ENCODE peak calls at places on chromosome 20, in six cellular contexts. B, F, V, S, H and E are unnamed samples.

GRCh38 chr20:46933150-46933549 is 38.5 kb downstream of the EYA2 start:
- DNase-seq in B (no peak), F (no peak), V (no peak), S (no peak), H (no peak), E (no peak)

GRCh38 chr20:10218536-10219451 is at the start of gene SNAP25:
- DNase-seq in B (peak), F (peak), V (no peak), S (no peak), H (no peak), E (peak)

GRCh38 chr20:24768226-24768625 is 180.8 kb upstream of the CST7 start:
- DNase-seq in B (no peak), F (peak), V (no peak), S (no peak), H (no peak), E (no peak)

GRCh38 chr20:21656299-21657067 is 49.0 kb upstream of the PAX1 start:
- DNase-seq in B (no peak), F (peak), V (no peak), S (no peak), H (no peak), E (no peak)

GRCh38 chr20:62427172-62428007 is at the start of gene RBBP8NL:
- DNase-seq in B (peak), F (no peak), V (no peak), S (no peak), H (no peak), E (peak)

GRCh38 chr20:63942250-63943006 is 13.8 kb downstream of the UCKL1 start:
- DNase-seq in B (peak), F (peak), V (peak), S (no peak), H (no peak), E (peak)

GRCh38 chr20:5886788-5887187 is 63.5 kb downstream of the TRMT6 start:
- DNase-seq in B (no peak), F (no peak), V (no peak), S (no peak), H (no peak), E (no peak)

GRCh38 chr20:49630396-49630951 is 62.5 kb upstream of the PTGIS start:
- DNase-seq in B (no peak), F (no peak), V (no peak), S (no peak), H (peak), E (no peak)

GRCh38 chr20:1934578-1935573 is 39.7 kb downstream of the SIRPA start:
- DNase-seq in B (no peak), F (no peak), V (no peak), S (no peak), H (no peak), E (no peak)

GRCh38 chr20:44011251-44011940 is 96.7 kb downstream of the TOX2 start:
- DNase-seq in B (no peak), F (no peak), V (no peak), S (no peak), H (no peak), E (no peak)

GRCh38 chr20:41177636-41178035 is 40.3 kb downstream of the PLCG1 start:
- DNase-seq in B (peak), F (no peak), V (peak), S (no peak), H (no peak), E (no peak)

GRCh38 chr20:7710440-7710839 is 229.8 kb downstream of the HAO1 start:
- DNase-seq in B (no peak), F (no peak), V (no peak), S (no peak), H (no peak), E (no peak)

GRCh38 chr20:63502671-63503172 is 3.8 kb upstream of the EEF1A2 start:
- DNase-seq in B (no peak), F (no peak), V (no peak), S (no peak), H (no peak), E (no peak)

GRCh38 chr20:1505361-1505760 is 14.1 kb upstream of the SIRPB2 start:
- DNase-seq in B (no peak), F (no peak), V (no peak), S (no peak), H (no peak), E (no peak)

GRCh38 chr20:13111249-13111911 is 102.6 kb downstream of the SPTLC3 start:
- DNase-seq in B (no peak), F (no peak), V (no peak), S (peak), H (no peak), E (no peak)

GRCh38 chr20:24773168-24773567 is 175.9 kb upstream of the CST7 start:
- DNase-seq in B (no peak), F (no peak), V (no peak), S (no peak), H (no peak), E (no peak)

GRCh38 chr20:41138527-41139226 is 1.3 kb downstream of the PLCG1 start:
- DNase-seq in B (no peak), F (no peak), V (no peak), S (peak), H (no peak), E (peak)

GRCh38 chr20:57866250-57867106 is 156.7 kb upstream of the PMEPA1 start:
- DNase-seq in B (no peak), F (no peak), V (no peak), S (no peak), H (no peak), E (no peak)

GRCh38 chr20:36890586-36890985 is 14.6 kb downstream of the TLDC2 start:
- DNase-seq in B (no peak), F (no peak), V (no peak), S (no peak), H (no peak), E (no peak)

GRCh38 chr20:36744764-36745191 is 1.1 kb downstream of the NDRG3 start:
- DNase-seq in B (no peak), F (peak), V (no peak), S (no peak), H (no peak), E (peak)

GRCh38 chr20:33674294-33675126 is at the start of gene NECAB3:
- DNase-seq in B (peak), F (peak), V (no peak), S (peak), H (no peak), E (peak)

GRCh38 chr20:8930691-8931090 is 138.2 kb upstream of the PLCB4 start:
- DNase-seq in B (no peak), F (no peak), V (no peak), S (no peak), H (no peak), E (no peak)

GRCh38 chr20:31260326-31260932 is 3.0 kb downstream of the DEFB115 start:
- DNase-seq in B (no peak), F (peak), V (no peak), S (peak), H (no peak), E (peak)

GRCh38 chr20:61285152-61285645 is 33.1 kb downstream of the CDH4 start:
- DNase-seq in B (no peak), F (no peak), V (no peak), S (no peak), H (no peak), E (no peak)

GRCh38 chr20:8019998-8020247 is 362 bp upstream of the TMX4 start:
- DNase-seq in B (no peak), F (no peak), V (no peak), S (no peak), H (no peak), E (no peak)

GRCh38 chr20:61895016-61895415 is 170.7 kb downstream of the TAF4 start:
- DNase-seq in B (no peak), F (no peak), V (no peak), S (no peak), H (no peak), E (no peak)

GRCh38 chr20:38893485-38894090 is 32.6 kb upstream of the FAM83D start:
- DNase-seq in B (peak), F (peak), V (peak), S (peak), H (peak), E (peak)

GRCh38 chr20:34871320-34871926 is 1.2 kb downstream of the GGT7 start:
- DNase-seq in B (no peak), F (no peak), V (no peak), S (no peak), H (no peak), E (peak)

GRCh38 chr20:52047811-52048302 is 143.7 kb downstream of the ZFP64 start:
- DNase-seq in B (no peak), F (no peak), V (no peak), S (no peak), H (no peak), E (peak)

GRCh38 chr20:57329608-57330221 is at the start of gene SPO11:
- DNase-seq in B (peak), F (peak), V (peak), S (no peak), H (no peak), E (peak)

GRCh38 chr20:55579802-55580201 is 425.5 kb downstream of the CBLN4 start:
- DNase-seq in B (no peak), F (no peak), V (no peak), S (no peak), H (no peak), E (no peak)

DNA sequence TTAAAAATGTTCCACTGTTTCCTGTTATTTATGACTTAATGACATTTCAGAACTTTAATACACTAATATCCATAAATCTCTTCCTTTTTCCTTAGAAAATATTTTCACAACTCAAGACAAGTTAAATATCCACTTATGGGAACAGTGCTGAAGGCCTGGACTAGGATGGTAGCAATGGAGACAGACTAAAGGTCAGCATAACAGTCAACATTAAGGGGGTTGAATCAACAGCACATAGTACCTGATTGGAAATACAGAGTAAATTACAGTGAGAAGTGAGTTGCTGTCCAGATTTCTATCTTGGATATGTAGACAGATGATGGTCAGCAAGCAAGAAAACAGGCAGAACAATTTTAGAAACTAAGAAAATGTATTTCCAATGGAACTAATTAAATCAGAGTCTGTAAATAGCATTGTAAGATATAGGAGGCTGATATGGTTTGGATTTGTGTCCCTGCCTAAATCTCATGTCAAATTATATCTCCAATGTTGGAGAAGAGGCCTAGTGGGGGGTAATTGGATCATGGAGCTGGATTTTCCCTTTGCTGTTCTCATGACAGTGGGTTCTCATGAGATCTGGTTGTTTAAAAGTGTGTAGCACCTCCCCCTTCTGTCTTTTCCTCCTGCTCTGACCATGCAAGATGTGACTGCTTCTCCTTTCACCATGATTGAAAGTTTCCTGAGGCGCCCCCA is 682.7 kb downstream of the MAFB start:
- DNase-seq in B (no peak), F (no peak), V (no peak), S (no peak), H (no peak), E (no peak)
- TF ChIP-seq CREB1 in B (no peak), F (no peak), V (no peak), S (no peak), H (no peak), E (no peak)

DNA sequence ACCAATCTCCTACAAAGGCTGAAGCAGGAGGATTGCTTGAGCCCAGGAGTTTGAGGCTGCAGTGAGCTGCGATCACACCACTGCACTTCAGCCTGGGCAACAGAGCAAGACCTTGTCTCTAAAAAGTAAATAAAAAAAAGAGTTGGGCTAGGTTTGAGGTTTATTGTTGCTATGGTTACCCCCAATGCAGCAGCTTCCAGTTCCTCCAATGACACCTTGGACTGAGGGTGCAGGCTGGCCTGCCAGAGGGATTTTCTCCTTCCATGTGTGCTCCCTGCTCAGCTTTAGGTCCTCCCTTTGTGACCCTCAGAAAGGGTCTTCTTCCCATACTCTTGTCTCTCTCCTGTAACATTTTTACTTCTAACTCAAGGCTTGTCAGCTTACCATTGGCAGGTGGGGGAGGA is 10.6 kb upstream of the TBC1D20 start:
- DNase-seq in B (no peak), F (no peak), V (no peak), S (peak), H (no peak), E (no peak)
- TF ChIP-seq CREB1 in B (no peak), F (no peak), V (no peak), S (no peak), H (no peak), E (no peak)

GRCh38 chr20:59150821-59151251 is 12.8 kb upstream of the ZNF831 start:
- DNase-seq in B (no peak), F (no peak), V (no peak), S (no peak), H (no peak), E (no peak)

GRCh38 chr20:59149678-59150504 is 13.7 kb upstream of the ZNF831 start:
- DNase-seq in B (no peak), F (no peak), V (no peak), S (no peak), H (no peak), E (no peak)

GRCh38 chr20:59146801-59147118 is 16.9 kb upstream of the ZNF831 start:
- DNase-seq in B (no peak), F (no peak), V (no peak), S (no peak), H (no peak), E (no peak)

GRCh38 chr20:59147197-59147596 is 16.4 kb upstream of the ZNF831 start:
- DNase-seq in B (no peak), F (no peak), V (no peak), S (no peak), H (no peak), E (no peak)

DNA sequence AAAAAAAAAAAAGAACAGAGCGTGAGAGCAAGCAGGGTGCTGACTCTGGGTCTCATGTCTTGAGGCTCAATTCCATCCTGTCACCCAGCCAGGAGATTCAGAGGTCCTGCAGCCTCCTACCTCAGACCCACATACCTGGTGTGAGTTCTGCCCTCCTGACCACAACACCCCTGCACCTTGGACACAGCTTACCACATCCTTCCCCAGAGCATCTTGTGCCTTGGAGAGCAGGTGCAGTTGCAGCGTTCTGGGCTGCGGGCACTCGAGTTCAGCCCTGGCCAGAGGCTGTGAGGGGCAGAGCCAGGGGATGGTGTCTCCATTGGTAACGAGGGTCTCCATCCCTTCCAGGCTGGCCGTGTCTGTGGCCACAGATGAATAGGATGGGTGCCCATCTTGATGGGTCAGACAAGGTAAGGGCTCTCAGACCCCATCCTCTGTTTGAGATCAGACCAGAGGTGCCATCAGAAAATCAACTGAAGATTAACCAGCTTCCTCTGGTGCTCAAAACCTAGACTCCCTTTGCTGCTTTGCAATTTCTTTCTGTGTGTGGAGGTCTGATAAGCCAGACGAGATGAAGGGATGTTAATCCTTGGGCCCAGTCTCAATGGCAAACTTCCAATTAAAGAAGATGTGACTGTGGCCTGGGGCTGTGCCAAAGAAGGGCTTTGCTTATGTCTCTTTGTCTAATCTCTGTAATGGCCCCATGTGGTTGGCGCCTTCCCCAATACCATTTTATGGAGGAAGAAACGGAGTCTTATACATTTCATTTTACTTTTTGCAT is 14.7 kb upstream of the ZNF831 start:
- DNase-seq in B (no peak), F (peak), V (no peak), S (no peak), H (no peak), E (no peak)
- TF ChIP-seq CREB1 in B (no peak), F (no peak), V (no peak), S (no peak), H (no peak), E (no peak)

GRCh38 chr20:4869290-4870193 is 131.8 kb downstream of the SLC23A2 start:
- DNase-seq in B (no peak), F (no peak), V (no peak), S (no peak), H (no peak), E (peak)

GRCh38 chr20:4862661-4863060 is 138.6 kb downstream of the SLC23A2 start:
- DNase-seq in B (no peak), F (no peak), V (no peak), S (no peak), H (no peak), E (no peak)

GRCh38 chr20:4867036-4867435 is 134.3 kb downstream of the SLC23A2 start:
- DNase-seq in B (no peak), F (no peak), V (no peak), S (no peak), H (no peak), E (no peak)

GRCh38 chr20:4864292-4864691 is 137.0 kb downstream of the SLC23A2 start:
- DNase-seq in B (no peak), F (no peak), V (no peak), S (peak), H (no peak), E (no peak)

GRCh38 chr20:4866429-4866828 is 134.9 kb downstream of the SLC23A2 start:
- DNase-seq in B (no peak), F (no peak), V (no peak), S (no peak), H (no peak), E (no peak)
- TF ChIP-seq CREB1 in B (no peak), F (no peak), V (no peak), S (no peak), H (no peak), E (no peak)

DNA sequence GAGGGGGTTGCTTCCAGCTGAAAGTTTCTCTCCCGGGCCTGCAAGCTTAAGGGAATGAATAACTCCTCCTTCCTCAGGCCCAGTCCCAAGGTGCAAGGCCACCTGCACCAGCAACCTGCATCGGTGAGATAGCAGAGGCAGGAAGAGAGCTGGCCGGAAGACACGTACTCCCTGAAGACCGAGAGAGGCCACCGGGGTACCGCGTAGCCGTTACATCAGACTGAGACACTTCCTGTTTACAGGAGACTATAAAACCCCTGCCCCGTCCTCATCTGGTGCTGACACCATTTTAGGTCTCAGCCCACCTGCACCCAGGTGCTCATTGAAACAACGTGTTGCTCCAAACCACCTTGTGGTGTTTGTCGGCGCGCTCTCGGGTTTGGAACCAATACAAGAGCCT is 60.5 kb upstream of the PRND start:
- DNase-seq in B (peak), F (peak), V (no peak), S (no peak), H (no peak), E (peak)
- TF ChIP-seq CREB1 in B (no peak), F (peak), V (no peak), S (no peak), H (no peak), E (no peak)